ENCODE peak calls at places on chromosome 12, in five cellular contexts. K is transverse colon, E is GM12878, I is ovary, C is sigmoid colon. B is an unnamed sample.

GRCh38 chr12:130549361-130549760 is 166.7 kb downstream of the RIMBP2 start:
- DNase-seq in K (no peak), E (no peak), I (no peak), C (no peak), B (no peak)

GRCh38 chr12:2543801-2544200 is 251.0 kb upstream of the FKBP4 start:
- DNase-seq in K (no peak), E (peak; percentile 47), I (no peak), C (no peak), B (no peak)

GRCh38 chr12:46702581-46703344 is 123.0 kb downstream of the SLC38A4 start:
- DNase-seq in K (no peak), E (no peak), I (no peak), C (no peak), B (no peak)

GRCh38 chr12:68792952-68793351 is 15.0 kb upstream of the MDM2 start:
- DNase-seq in K (peak; percentile 18), E (peak; percentile 66), I (no peak), C (no peak), B (no peak)

GRCh38 chr12:31687101-31687527 is 27.6 kb downstream of the ETFBKMT start:
- DNase-seq in K (no peak), E (peak; percentile 66), I (no peak), C (no peak), B (no peak)

GRCh38 chr12:122336015-122336946 is 70.0 kb upstream of the VPS33A start:
- DNase-seq in K (peak; percentile 22), E (no peak), I (no peak), C (no peak), B (no peak)

GRCh38 chr12:102479099-102479887 is 1.1 kb downstream of the IGF1 start:
- DNase-seq in K (peak; percentile 25), E (peak; percentile 62), I (no peak), C (no peak), B (no peak)

GRCh38 chr12:6819069-6820030 is 2.3 kb upstream of the GPR162 start:
- DNase-seq in K (no peak), E (no peak), I (no peak), C (no peak), B (no peak)

GRCh38 chr12:11482955-11483354 is 87.6 kb upstream of the PRB2 start:
- DNase-seq in K (no peak), E (no peak), I (no peak), C (no peak), B (no peak)

GRCh38 chr12:98595152-98595988 is 1.9 kb downstream of the SLC25A3 start:
- DNase-seq in K (no peak), E (no peak), I (no peak), C (no peak), B (no peak)

GRCh38 chr12:58455146-58455545 is 465.2 kb downstream of the LRIG3 start:
- DNase-seq in K (no peak), E (no peak), I (no peak), C (no peak), B (no peak)

GRCh38 chr12:43789941-43790340 is 16.2 kb downstream of the TWF1 start:
- DNase-seq in K (no peak), E (no peak), I (no peak), C (no peak), B (no peak)

DNA sequence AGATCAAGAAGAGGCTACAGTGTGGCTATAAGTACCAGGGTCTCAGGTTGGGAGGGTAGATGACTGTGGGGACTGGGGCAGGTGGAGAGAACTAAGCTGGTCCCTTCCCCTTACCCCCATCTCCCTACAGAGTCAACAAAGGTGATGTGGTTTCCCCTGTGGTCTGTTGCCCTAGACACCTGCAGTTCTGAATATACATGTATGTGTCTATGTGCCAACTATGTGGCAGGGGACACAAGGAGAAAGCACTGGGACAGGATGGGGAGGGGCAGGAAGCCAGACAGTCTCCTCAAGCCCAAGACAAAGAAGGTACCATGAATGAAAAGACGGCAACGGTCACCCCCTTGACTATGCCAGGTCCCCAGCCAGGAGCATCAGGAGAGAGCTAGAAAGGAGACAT is 4.5 kb upstream of the HDAC7 start:
- DNase-seq in K (no peak), E (no peak), I (no peak), C (no peak), B (no peak)
- H3K4me3 ChIP-seq in K (no peak overlapping the region), E (no peak overlapping the region), I (no peak overlapping the region), C (no peak overlapping the region), B (no peak overlapping the region)

GRCh38 chr12:627285-627684 is 36.0 kb downstream of the NINJ2 start:
- DNase-seq in K (no peak), E (no peak), I (no peak), C (no peak), B (no peak)

GRCh38 chr12:625998-626397 is 37.2 kb downstream of the NINJ2 start:
- DNase-seq in K (no peak), E (no peak), I (no peak), C (no peak), B (no peak)

GRCh38 chr12:632102-632696 is 31.0 kb downstream of the NINJ2 start:
- DNase-seq in K (no peak), E (no peak), I (no peak), C (no peak), B (no peak)

GRCh38 chr12:630656-631632 is 32.3 kb downstream of the NINJ2 start:
- DNase-seq in K (peak; percentile 84), E (no peak), I (no peak), C (peak; percentile 76), B (no peak)

GRCh38 chr12:627863-628805 is 35.1 kb downstream of the NINJ2 start:
- DNase-seq in K (no peak), E (no peak), I (no peak), C (no peak), B (no peak)
- TF ChIP-seq EP300 in K (no peak), E (no peak), I (no peak), C (no peak), B (no peak)

GRCh38 chr12:53502331-53502730 is 1.2 kb downstream of the TARBP2 start:
- DNase-seq in K (no peak), E (no peak), I (peak; percentile 72), C (peak; percentile 49), B (no peak)
- H3K4me3 ChIP-seq in K (no peak overlapping the region), E (peak overlapping the region; percentile 67), I (no peak overlapping the region), C (no peak overlapping the region), B (peak overlapping the region; percentile 82)

GRCh38 chr12:109304485-109304884 is 4.6 kb downstream of the FOXN4 start:
- DNase-seq in K (no peak), E (no peak), I (no peak), C (no peak), B (no peak)
- TF ChIP-seq EP300 in K (no peak), E (no peak), I (no peak), C (no peak), B (no peak)

GRCh38 chr12:127083028-127083949 is 1183.7 kb upstream of the TMEM132C start:
- DNase-seq in K (no peak), E (peak; percentile 68), I (no peak), C (no peak), B (no peak)
- H3K4me3 ChIP-seq in K (peak overlapping the region; percentile 21), E (no peak overlapping the region), I (peak overlapping the region; percentile 32), C (peak overlapping the region; percentile 49), B (peak overlapping the region; percentile 58)

DNA sequence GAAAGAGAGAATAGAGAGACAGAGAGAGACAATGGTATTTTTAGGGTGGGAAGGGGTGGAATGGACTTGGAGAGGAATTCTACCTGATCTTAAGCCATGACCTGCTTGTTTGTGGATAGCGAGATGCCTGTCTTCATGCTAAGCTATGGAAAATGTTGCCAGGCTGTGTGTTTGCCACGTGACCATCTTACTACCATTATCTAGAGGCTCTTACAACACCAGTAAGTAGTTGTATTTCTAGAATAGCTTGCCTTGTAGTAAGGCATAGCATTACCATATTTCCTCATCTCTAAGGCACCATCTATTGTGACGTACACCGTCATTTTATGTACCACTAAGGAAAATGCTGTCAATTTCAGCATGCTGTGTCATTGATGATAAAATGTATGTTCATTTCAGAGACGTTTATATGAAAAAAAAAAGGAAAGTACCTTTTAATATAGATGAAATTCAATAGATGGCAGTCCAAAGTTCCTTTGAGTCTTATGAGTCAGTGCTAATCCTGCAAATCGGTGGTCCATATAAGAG is 75.6 kb upstream of the RASSF3 start:
- DNase-seq in K (no peak), E (no peak), I (no peak), C (no peak), B (no peak)
- TF ChIP-seq EP300 in K (no peak), E (no peak), I (no peak), C (no peak), B (no peak)

GRCh38 chr12:53123578-53124351 is 20.5 kb downstream of the SOAT2 start:
- DNase-seq in K (no peak), E (no peak), I (no peak), C (no peak), B (peak; percentile 74)
- H3K4me3 ChIP-seq in K (no peak overlapping the region), E (no peak overlapping the region), I (no peak overlapping the region), C (no peak overlapping the region), B (no peak overlapping the region)